ENCODE peak calls at places on chromosome 14, in ten cellular contexts. G is H9, M is CMK, P is GDM1, Z is NCI-H69, L is mucosa of gallbladder, S is nephron progenitor cell, F is mesenchymal stem cell, T is HTR-8/SVneo, K is left colon. I is an unnamed sample.

GRCh38 chr14:94621358-94622134 is 9.4 kb downstream of the SERPINA3 start:
- DNase-seq in L (no peak), K (no peak), F (no peak), P (no peak), S (no peak), Z (no peak), M (no peak), T (no peak), G (no peak), I (no peak)

GRCh38 chr14:104545151-104545931 is 34.2 kb upstream of the C14orf180 start:
- DNase-seq in T (no peak), F (no peak), K (no peak), P (no peak), M (no peak), L (no peak), Z (peak), S (no peak), G (peak), I (no peak)

GRCh38 chr14:24312736-24313507 is 1.6 kb downstream of the LTB4R start:
- DNase-seq in L (no peak), Z (no peak), M (peak), G (no peak), P (peak), S (no peak), T (no peak), K (no peak), F (peak), I (no peak)

GRCh38 chr14:50038398-50039119 is 77.8 kb downstream of the VCPKMT start:
- DNase-seq in Z (no peak), P (peak), S (no peak), K (no peak), M (no peak), G (no peak), L (no peak), T (peak), F (peak), I (peak)

GRCh38 chr14:59358774-59359173 is 106.4 kb downstream of the GPR135 start:
- DNase-seq in Z (peak), G (no peak), P (no peak), L (no peak), T (no peak), F (no peak), M (no peak), K (peak), S (no peak), I (no peak)

GRCh38 chr14:37051680-37052079 is 120.7 kb downstream of the SLC25A21 start:
- DNase-seq in L (no peak), M (no peak), Z (no peak), P (no peak), F (no peak), T (no peak), S (no peak), K (no peak), G (peak), I (no peak)

GRCh38 chr14:98173291-98173690 is 1098.7 kb downstream of the BCL11B start:
- DNase-seq in Z (no peak), M (no peak), K (peak), T (no peak), F (no peak), G (no peak), P (no peak), S (no peak), L (peak), I (no peak)

GRCh38 chr14:60710506-60710905 is 13.6 kb downstream of the SIX4 start:
- DNase-seq in P (no peak), G (no peak), L (no peak), M (no peak), T (no peak), Z (peak), S (no peak), K (no peak), F (no peak), I (no peak)

GRCh38 chr14:28121512-28122297 is 644.9 kb upstream of the FOXG1 start:
- DNase-seq in T (no peak), M (no peak), K (no peak), P (no peak), Z (peak), G (no peak), S (no peak), L (no peak), F (no peak), I (no peak)

GRCh38 chr14:103578401-103579075 is 15.8 kb downstream of the COA8 start:
- DNase-seq in G (no peak), T (no peak), M (no peak), P (no peak), F (peak), L (no peak), Z (no peak), S (no peak), K (no peak), I (no peak)

GRCh38 chr14:61706096-61706690 is 10.9 kb downstream of the HIF1A start:
- DNase-seq in K (no peak), Z (no peak), M (no peak), S (no peak), G (no peak), T (no peak), L (no peak), F (no peak), P (no peak), I (no peak)

GRCh38 chr14:94540031-94540794 is 21.0 kb upstream of the SERPINA4 start:
- DNase-seq in P (no peak), S (no peak), L (no peak), K (no peak), F (no peak), G (no peak), T (no peak), M (no peak), Z (no peak), I (no peak)

GRCh38 chr14:91714805-91715204 is 17.1 kb downstream of the CATSPERB start:
- DNase-seq in L (no peak), K (no peak), F (no peak), S (no peak), P (peak), G (no peak), T (no peak), M (no peak), Z (no peak), I (no peak)

GRCh38 chr14:23478109-23478698 is 8.7 kb downstream of the NGDN start:
- DNase-seq in S (peak), P (no peak), G (no peak), K (peak), T (peak), L (peak), M (no peak), Z (peak), F (peak), I (peak)

GRCh38 chr14:64556526-64556925 is 6.8 kb downstream of the PPP1R36 start:
- DNase-seq in M (no peak), L (no peak), P (no peak), S (no peak), T (no peak), G (peak), F (peak), Z (no peak), K (no peak), I (peak)

GRCh38 chr14:90796319-90796718 is 19.9 kb downstream of the TTC7B start:
- DNase-seq in L (no peak), K (no peak), M (no peak), F (no peak), Z (no peak), T (no peak), P (peak), G (no peak), S (no peak), I (no peak)

GRCh38 chr14:100878271-100879146 is 25.0 kb downstream of the RTL1 start:
- DNase-seq in P (no peak), S (no peak), M (no peak), F (no peak), G (no peak), T (no peak), L (no peak), Z (no peak), K (no peak), I (no peak)

GRCh38 chr14:90040411-90040810 is 21.4 kb upstream of the KCNK13 start:
- DNase-seq in T (no peak), F (no peak), M (no peak), Z (peak), K (no peak), L (no peak), S (no peak), P (no peak), G (no peak), I (no peak)

GRCh38 chr14:91946313-91947195 is 940 bp downstream of the FBLN5 start:
- DNase-seq in L (no peak), F (peak), K (no peak), T (no peak), M (no peak), S (no peak), G (no peak), Z (peak), P (no peak), I (no peak)

GRCh38 chr14:72651081-72651480 is 242.8 kb downstream of the DPF3 start:
- DNase-seq in G (no peak), L (no peak), P (no peak), T (peak), S (peak), K (no peak), Z (peak), F (peak), M (no peak), I (no peak)

GRCh38 chr14:90551070-90551704 is 154.4 kb downstream of the CALM1 start:
- DNase-seq in L (no peak), P (no peak), M (no peak), Z (no peak), K (no peak), T (no peak), S (no peak), F (peak), G (no peak), I (no peak)

GRCh38 chr14:100239200-100239839 is 376 bp downstream of the YY1 start:
- DNase-seq in G (no peak), P (no peak), F (no peak), L (peak), T (no peak), K (peak), Z (peak), S (peak), M (no peak), I (peak)

GRCh38 chr14:72714094-72714493 is 179.8 kb downstream of the DPF3 start:
- DNase-seq in G (no peak), S (no peak), Z (no peak), P (no peak), F (no peak), K (peak), L (no peak), M (no peak), T (no peak), I (no peak)

GRCh38 chr14:55354500-55354899 is 57.1 kb downstream of the ATG14 start:
- DNase-seq in F (peak), S (peak), M (no peak), K (peak), L (peak), G (peak), Z (peak), T (peak), P (peak), I (peak)

GRCh38 chr14:20675669-20676068 is 8.7 kb upstream of the RNASE4 start:
- DNase-seq in K (no peak), M (no peak), Z (no peak), T (no peak), S (no peak), L (no peak), F (no peak), P (no peak), G (no peak), I (no peak)

GRCh38 chr14:41873379-41874034 is 266.8 kb downstream of the LRFN5 start:
- DNase-seq in F (peak), T (no peak), P (no peak), M (no peak), L (no peak), G (no peak), Z (no peak), K (no peak), S (no peak), I (no peak)